ENCODE peak calls at places on chromosomes 2 and 18, in eight cellular contexts. B is activated gamma-delta T cell treated with Interleukin-2 at 50 U/mL for 16 hours; H is mesenteric fat pad; P is stimulated activated CD4-positive, alpha-beta T cell treated with anti-CD3 and anti-CD28 coated beads, Interleukin-15, amount 100 ng/mL, for 24 hours; U is astrocyte of the spinal cord; N is bronchial epithelial cell; R is stimulated activated naive B cell treated with anti-CD40 and anti-IgM and Interleukin-4, amounts not matched to agents 10 μg/mL and 1 μg/mL and 100 μg/mL, for 72 hours; D is kidney tubule cell. W is an unnamed sample.

GRCh38 chr2:104004818-104005217 is 849.1 kb upstream of the POU3F3 start:
- DNase-seq in B (no peak), H (no peak), P (no peak), U (no peak), N (no peak), R (no peak), D (no peak), W (no peak)

GRCh38 chr2:233979748-233980147 is 62.6 kb downstream of the TRPM8 start:
- DNase-seq in B (no peak), H (no peak), P (no peak), U (no peak), N (peak), R (no peak), D (peak), W (no peak)

GRCh38 chr2:5409925-5410360 is 282.2 kb upstream of the SOX11 start:
- DNase-seq in B (no peak), H (no peak), P (no peak), U (no peak), N (no peak), R (no peak), D (no peak), W (no peak)

GRCh38 chr2:9538000-9538507 is 17.6 kb downstream of the ADAM17 start:
- DNase-seq in B (no peak), H (no peak), P (no peak), U (peak), N (no peak), R (no peak), D (peak), W (no peak)

GRCh38 chr2:221572180-221572820 is at the start of gene EPHA4:
- DNase-seq in B (peak), H (peak), P (peak), U (peak), N (peak), R (peak), D (peak), W (no peak)

GRCh38 chr2:150165988-150166965 is 321.2 kb downstream of the RND3 start:
- DNase-seq in B (no peak), H (no peak), P (no peak), U (peak), N (peak), R (no peak), D (peak), W (no peak)

GRCh38 chr2:153098073-153098472 is 379.7 kb downstream of the ARL6IP6 start:
- DNase-seq in B (no peak), H (no peak), P (no peak), U (no peak), N (no peak), R (no peak), D (no peak), W (no peak)

GRCh38 chr2:44652701-44653100 is 288.8 kb upstream of the SIX3 start:
- DNase-seq in B (no peak), H (no peak), P (no peak), U (no peak), N (no peak), R (no peak), D (no peak), W (no peak)

GRCh38 chr2:10048501-10049171 is 5.3 kb downstream of the KLF11 start:
- DNase-seq in B (no peak), H (no peak), P (no peak), U (peak), N (peak), R (no peak), D (peak), W (no peak)

GRCh38 chr18:36534154-36534688 is 236.7 kb downstream of the FHOD3 start:
- DNase-seq in B (no peak), H (no peak), P (no peak), U (peak), N (no peak), R (no peak), D (no peak), W (no peak)

GRCh38 chr2:226794077-226794670 is 5.4 kb downstream of the IRS1 start:
- DNase-seq in B (no peak), H (no peak), P (no peak), U (peak), N (peak), R (no peak), D (peak), W (no peak)

GRCh38 chr18:49193896-49194295 is 243.1 kb upstream of the SMAD7 start:
- DNase-seq in B (no peak), H (no peak), P (no peak), U (no peak), N (peak), R (no peak), D (no peak), W (no peak)

GRCh38 chr2:234343297-234343696 is 153.6 kb downstream of the ARL4C start:
- DNase-seq in B (no peak), H (no peak), P (no peak), U (no peak), N (no peak), R (no peak), D (no peak), W (no peak)

GRCh38 chr2:178859760-178860159 is 52.5 kb upstream of the TTN start:
- DNase-seq in B (no peak), H (no peak), P (no peak), U (no peak), N (no peak), R (no peak), D (no peak), W (no peak)

GRCh38 chr2:166768393-166769123 is 119.7 kb upstream of the XIRP2 start:
- DNase-seq in B (no peak), H (no peak), P (no peak), U (no peak), N (no peak), R (no peak), D (no peak), W (no peak)

GRCh38 chr2:237026981-237027711 is 58.5 kb upstream of the COPS8 start:
- DNase-seq in B (peak), H (no peak), P (peak), U (peak), N (peak), R (no peak), D (peak), W (no peak)

GRCh38 chr18:57518533-57518932 is 68.0 kb downstream of the FECH start:
- DNase-seq in B (no peak), H (no peak), P (no peak), U (no peak), N (no peak), R (no peak), D (no peak), W (no peak)

GRCh38 chr2:84908948-84909713 is 3.7 kb downstream of the TMSB10 start:
- DNase-seq in B (peak), H (no peak), P (no peak), U (no peak), N (peak), R (no peak), D (no peak), W (no peak)